ENCODE peak calls at places on chromosomes 1 and 21, in five cellular contexts. K is globus pallidus; S is COR-L47; Y is activated T-helper 1 cell treated with anti-CD3 and anti-CD28 coated beads, Interleukin-12 subunit alpha, Interleukin-12 subunit beta, Interleukin-2, Interleukin-4 antibody, amounts not matched to agents 30 ng/mL and 10 ng/mL and 1 ng/mL, durations not matched to agents 14 hours and 24 hours and 36 hours; N is nucleus accumbens. J is an unnamed sample.

GRCh38 chr1:4655674-4656532 is 1.5 kb downstream of the AJAP1 start:
- DNase-seq in K (peak), S (peak), Y (no peak), N (peak), J (no peak)

GRCh38 chr1:90580176-90580575 is 136.9 kb downstream of the BARHL2 start:
- DNase-seq in K (no peak), S (no peak), Y (no peak), N (no peak), J (no peak)

GRCh38 chr1:228279011-228279721 is 71.3 kb downstream of the OBSCN start:
- DNase-seq in K (no peak), S (no peak), Y (no peak), N (no peak), J (no peak)

GRCh38 chr1:5839811-5840550 is 152.2 kb downstream of the NPHP4 start:
- DNase-seq in K (no peak), S (no peak), Y (no peak), N (no peak), J (no peak)

GRCh38 chr1:202577381-202577780 is 132.9 kb downstream of the SYT2 start:
- DNase-seq in K (no peak), S (no peak), Y (no peak), N (no peak), J (no peak)

GRCh38 chr1:33429846-33430750 is 797 bp downstream of the PHC2 start:
- DNase-seq in K (no peak), S (peak), Y (no peak), N (no peak), J (no peak)

GRCh38 chr1:199551967-199552565 is 475.4 kb upstream of the NR5A2 start:
- DNase-seq in K (peak), S (peak), Y (no peak), N (no peak), J (peak)

GRCh38 chr1:24463756-24464377 is 38.8 kb upstream of the RCAN3 start:
- DNase-seq in K (no peak), S (no peak), Y (no peak), N (no peak), J (no peak)

GRCh38 chr1:214983126-214983869 is 99.2 kb upstream of the KCNK2 start:
- DNase-seq in K (no peak), S (no peak), Y (no peak), N (no peak), J (no peak)

GRCh38 chr1:176029609-176030008 is 177.5 kb downstream of the COP1 start:
- DNase-seq in K (no peak), S (no peak), Y (no peak), N (no peak), J (no peak)

GRCh38 chr1:162632743-162633326 is 571 bp downstream of the DDR2 start:
- DNase-seq in K (peak), S (no peak), Y (no peak), N (no peak), J (no peak)

GRCh38 chr21:35428927-35429326 is 379.8 kb upstream of the RUNX1 start:
- DNase-seq in K (no peak), S (no peak), Y (no peak), N (no peak), J (no peak)

GRCh38 chr21:34808569-34809204 is 139.9 kb downstream of the CLIC6 start:
- DNase-seq in K (no peak), S (no peak), Y (no peak), N (no peak), J (peak)

GRCh38 chr1:74505133-74505532 is 7.3 kb downstream of the LRRC53 start:
- DNase-seq in K (peak), S (peak), Y (no peak), N (peak), J (no peak)

GRCh38 chr21:14448784-14449183 is 65.8 kb upstream of the HSPA13 start:
- DNase-seq in K (no peak), S (no peak), Y (no peak), N (no peak), J (no peak)

GRCh38 chr1:170729608-170730378 is 65.9 kb downstream of the PRRX1 start:
- DNase-seq in K (no peak), S (no peak), Y (no peak), N (no peak), J (no peak)

GRCh38 chr1:117928881-117929339 is 511 bp downstream of the GDAP2 start:
- DNase-seq in K (peak), S (peak), Y (peak), N (no peak), J (no peak)

GRCh38 chr21:44525431-44526095 is 14.4 kb downstream of the KRTAP10-1 start:
- DNase-seq in K (no peak), S (no peak), Y (no peak), N (no peak), J (no peak)

GRCh38 chr21:34974162-34974981 is 74.7 kb downstream of the RUNX1 start:
- DNase-seq in K (no peak), S (no peak), Y (peak), N (no peak), J (no peak)

GRCh38 chr21:35683620-35684019 is 376.7 kb downstream of the SETD4 start:
- DNase-seq in K (no peak), S (no peak), Y (no peak), N (no peak), J (no peak)

GRCh38 chr21:45979651-45980050 is 1.9 kb upstream of the COL6A1 start:
- DNase-seq in K (no peak), S (no peak), Y (no peak), N (no peak), J (no peak)

GRCh38 chr1:239987103-239987745 is 104.5 kb upstream of the FMN2 start:
- DNase-seq in K (peak), S (peak), Y (no peak), N (no peak), J (no peak)

GRCh38 chr1:183461350-183461749 is 10.9 kb upstream of the SMG7 start:
- DNase-seq in K (no peak), S (no peak), Y (no peak), N (no peak), J (no peak)

GRCh38 chr1:169048043-169048442 is 58.4 kb upstream of the ATP1B1 start:
- DNase-seq in K (no peak), S (no peak), Y (no peak), N (no peak), J (no peak)

GRCh38 chr21:42833859-42834729 is 45.2 kb downstream of the WDR4 start:
- DNase-seq in K (no peak), S (no peak), Y (no peak), N (no peak), J (no peak)

GRCh38 chr1:67135354-67135753 is 584 bp upstream of the C1orf141 start:
- DNase-seq in K (no peak), S (no peak), Y (no peak), N (no peak), J (peak)

GRCh38 chr1:51661081-51661518 is 44.2 kb downstream of the OSBPL9 start:
- DNase-seq in K (no peak), S (no peak), Y (no peak), N (no peak), J (peak)

J was measured in AG04449.